ENCODE peak calls at places on chromosomes 5 and 9, in ten cellular contexts. C is hypothalamus; V is stimulated activated naive CD4-positive, alpha-beta T cell; J is fibroblast of the aortic adventitia; L is activated T-helper 1 cell treated with anti-CD3 and anti-CD28 coated beads, Interleukin-2, amount 50 U/mL, for 16 hours; D is EL; Q is GM23248; H is A172; W is GM20000; B is nucleus accumbens. G is an unnamed sample.

GRCh38 chr5:103424008-103424407 is 138.6 kb downstream of the NUDT12 start:
- DNase-seq in C (no peak), V (no peak), J (peak), L (no peak), D (peak), Q (peak), H (no peak), W (no peak), B (no peak), G (no peak)

GRCh38 chr9:6877671-6878161 is 119.9 kb downstream of the KDM4C start:
- DNase-seq in C (no peak), V (no peak), J (peak), L (no peak), D (peak), Q (peak), H (no peak), W (no peak), B (no peak), G (no peak)

GRCh38 chr9:98610196-98610595 is 98.5 kb downstream of the GABBR2 start:
- DNase-seq in C (no peak), V (no peak), J (no peak), L (no peak), D (no peak), Q (peak), H (peak), W (no peak), B (no peak), G (no peak)

GRCh38 chr9:71446081-71446480 is 322.2 kb downstream of the CEMIP2 start:
- DNase-seq in C (no peak), V (no peak), J (no peak), L (no peak), D (no peak), Q (no peak), H (no peak), W (no peak), B (no peak), G (peak)

GRCh38 chr9:7479300-7479699 is 320.3 kb downstream of the DMAC1 start:
- DNase-seq in C (no peak), V (no peak), J (no peak), L (no peak), D (no peak), Q (peak), H (no peak), W (no peak), B (no peak), G (no peak)

GRCh38 chr5:177431317-177432142 is 5.1 kb downstream of the GRK6 start:
- DNase-seq in C (peak), V (peak), J (no peak), L (peak), D (no peak), Q (no peak), H (no peak), W (peak), B (no peak), G (no peak)

GRCh38 chr5:10432059-10433008 is 9.3 kb upstream of the ROPN1L start:
- DNase-seq in C (no peak), V (no peak), J (no peak), L (no peak), D (no peak), Q (no peak), H (no peak), W (no peak), B (no peak), G (no peak)

GRCh38 chr5:54525226-54525625 is 7.7 kb downstream of the SNX18 start:
- DNase-seq in C (no peak), V (no peak), J (no peak), L (no peak), D (no peak), Q (no peak), H (no peak), W (no peak), B (no peak), G (no peak)

GRCh38 chr5:169272731-169273401 is 28.1 kb downstream of the SLIT3 start:
- DNase-seq in C (no peak), V (no peak), J (no peak), L (no peak), D (no peak), Q (no peak), H (no peak), W (no peak), B (no peak), G (no peak)

GRCh38 chr5:75890546-75890945 is 173.3 kb upstream of the POC5 start:
- DNase-seq in C (no peak), V (no peak), J (no peak), L (no peak), D (no peak), Q (no peak), H (no peak), W (no peak), B (no peak), G (no peak)

GRCh38 chr9:108105885-108106284 is 616.3 kb upstream of the KLF4 start:
- DNase-seq in C (no peak), V (no peak), J (peak), L (no peak), D (no peak), Q (no peak), H (no peak), W (no peak), B (no peak), G (no peak)

GRCh38 chr9:14212116-14212515 is 101.8 kb downstream of the NFIB start:
- DNase-seq in C (no peak), V (no peak), J (peak), L (no peak), D (peak), Q (peak), H (no peak), W (no peak), B (no peak), G (no peak)

GRCh38 chr5:30099634-30100033 is 1093.9 kb upstream of the CDH6 start:
- DNase-seq in C (no peak), V (no peak), J (peak), L (no peak), D (no peak), Q (no peak), H (peak), W (no peak), B (no peak), G (no peak)

GRCh38 chr9:91897201-91897600 is 52.8 kb downstream of the ROR2 start:
- DNase-seq in C (no peak), V (no peak), J (peak), L (no peak), D (peak), Q (peak), H (no peak), W (no peak), B (no peak), G (no peak)

GRCh38 chr5:143775258-143775657 is 36.7 kb upstream of the HMHB1 start:
- DNase-seq in C (no peak), V (no peak), J (peak), L (no peak), D (peak), Q (peak), H (peak), W (no peak), B (no peak), G (no peak)

GRCh38 chr5:175892401-175892800 is 21.0 kb downstream of the CPLX2 start:
- DNase-seq in C (no peak), V (no peak), J (no peak), L (no peak), D (no peak), Q (no peak), H (no peak), W (no peak), B (no peak), G (no peak)